ENCODE peak calls at places on chromosomes 3 and 15, in nine cellular contexts. Y, O, F, B, C, G, A, I and E are unnamed samples.
A peak's percentile ranks its signal among the peaks of the same experiment; 100 is the strongest.

GRCh38 chr15:73838795-73839565 is 34.4 kb upstream of the TBC1D21 start:
- DNase-seq in A (no peak), I (no peak), F (peak; percentile 24), C (peak; percentile 24), Y (no peak), B (peak; percentile 86), G (no peak), O (no peak), E (no peak)

GRCh38 chr15:73983211-73983727 is 8.8 kb downstream of the STOML1 start:
- DNase-seq in I (peak; percentile 88), A (no peak), O (no peak), B (peak; percentile 83), Y (no peak), G (no peak), C (peak; percentile 90), F (peak; percentile 91), E (no peak)

GRCh38 chr3:187223799-187224198 is 26.5 kb downstream of the RTP1 start:
- DNase-seq in O (no peak), Y (no peak), C (peak; percentile 61), F (no peak), B (no peak), A (no peak), G (no peak), I (peak; percentile 60), E (no peak)

GRCh38 chr3:158783051-158783450 is 18.8 kb upstream of the MFSD1 start:
- DNase-seq in A (no peak), B (no peak), C (no peak), Y (no peak), G (no peak), F (no peak), I (no peak), O (no peak), E (no peak)

GRCh38 chr15:31223478-31224350 is 102.9 kb upstream of the KLF13 start:
- DNase-seq in Y (no peak), C (no peak), O (no peak), A (no peak), B (peak; percentile 36), F (peak; percentile 39), I (no peak), G (no peak), E (no peak)

GRCh38 chr3:31543375-31543774 is 10.7 kb downstream of the STT3B start:
- DNase-seq in I (peak; percentile 56), O (no peak), Y (no peak), B (no peak), F (peak; percentile 28), C (no peak), G (no peak), A (no peak), E (no peak)

GRCh38 chr3:41503998-41504623 is 304.8 kb downstream of the CTNNB1 start:
- DNase-seq in O (no peak), F (no peak), I (no peak), A (no peak), Y (no peak), B (no peak), C (no peak), G (no peak), E (no peak)

GRCh38 chr3:48399387-48400172 is 27.6 kb downstream of the FBXW12 start:
- DNase-seq in G (peak; percentile 2), C (no peak), Y (no peak), I (no peak), B (no peak), F (no peak), A (no peak), O (no peak), E (no peak)

GRCh38 chr3:136050250-136050649 is 84.7 kb downstream of the PPP2R3A start:
- DNase-seq in I (no peak), Y (no peak), O (no peak), G (no peak), A (no peak), B (no peak), C (peak; percentile 17), F (no peak), E (no peak)

GRCh38 chr15:70793694-70794093 is 30.3 kb upstream of the UACA start:
- DNase-seq in F (no peak), C (no peak), O (no peak), B (no peak), I (no peak), G (no peak), Y (no peak), A (no peak), E (no peak)

GRCh38 chr15:32855942-32856341 is 138.1 kb downstream of the GREM1 start:
- DNase-seq in G (no peak), O (no peak), I (peak; percentile 92), Y (no peak), A (no peak), C (peak; percentile 97), B (no peak), F (peak; percentile 96), E (peak; percentile 98)

GRCh38 chr15:59232476-59232875 is 25.8 kb downstream of the LDHAL6B start:
- DNase-seq in B (no peak), I (peak; percentile 73), A (no peak), F (peak; percentile 74), G (no peak), C (peak; percentile 85), Y (no peak), O (no peak), E (peak; percentile 68)

GRCh38 chr15:41970456-41970855 is 1.9 kb downstream of the EHD4 start:
- DNase-seq in O (no peak), Y (no peak), G (no peak), A (no peak), B (no peak), I (no peak), F (no peak), C (no peak), E (no peak)

GRCh38 chr15:80560601-80561025 is 134.5 kb upstream of the ABHD17C start:
- DNase-seq in O (no peak), F (no peak), G (no peak), Y (no peak), B (no peak), A (no peak), I (no peak), C (no peak), E (no peak)

GRCh38 chr3:72951259-72951722 is 45.3 kb upstream of the PPP4R2 start:
- DNase-seq in G (no peak), C (peak; percentile 16), I (no peak), F (peak; percentile 17), O (no peak), B (no peak), A (no peak), Y (no peak), E (no peak)